ENCODE peak calls at places on chromosomes 11 and 22, in eight cellular contexts. L is spleen; J is astrocyte of the spinal cord; P is heart left ventricle; O is right cardiac atrium; Q is effector memory CD4-positive, alpha-beta T cell; E is Peyer's patch; C is IMR-90. G is an unnamed sample.
A peak's percentile ranks its signal among the peaks of the same experiment; 100 is the strongest.

GRCh38 chr11:64341851-64342791 is 2.1 kb downstream of the CCDC88B start:
- DNase-seq in J (peak; percentile 80), C (peak; percentile 81), Q (peak; percentile 83), E (peak; percentile 96), P (peak; percentile 86), L (peak; percentile 97), O (peak; percentile 90), G (peak; percentile 72)

GRCh38 chr11:101034076-101034475 is 95.5 kb downstream of the PGR start:
- DNase-seq in J (peak; percentile 50), E (no peak), C (no peak), Q (no peak), P (peak; percentile 77), O (peak; percentile 70), L (no peak), G (no peak)

GRCh38 chr11:17171342-17171741 is 36.4 kb downstream of the PIK3C2A start:
- DNase-seq in E (no peak), L (no peak), J (peak; percentile 22), Q (no peak), O (no peak), P (no peak), C (peak; percentile 60), G (no peak)

GRCh38 chr22:25658641-25659040 is 83.3 kb upstream of the MYO18B start:
- DNase-seq in J (no peak), P (no peak), L (no peak), O (peak; percentile 31), E (no peak), Q (no peak), C (no peak), G (no peak)

GRCh38 chr11:34501500-34501899 is 12.1 kb downstream of the ELF5 start:
- DNase-seq in E (no peak), Q (no peak), O (peak; percentile 25), P (no peak), L (no peak), C (peak; percentile 89), J (peak; percentile 96), G (no peak)

GRCh38 chr11:1803246-1803645 is 31.5 kb upstream of the SYT8 start:
- DNase-seq in P (no peak), O (no peak), J (no peak), E (peak; percentile 34), L (no peak), C (no peak), Q (no peak), G (no peak)

GRCh38 chr11:85627332-85627997 is at the start of gene DLG2:
- DNase-seq in Q (no peak), E (no peak), J (peak; percentile 35), P (no peak), O (no peak), C (peak; percentile 44), L (no peak), G (no peak)

GRCh38 chr11:120324932-120325810 is at the start of gene TLCD5:
- DNase-seq in O (peak; percentile 75), J (peak; percentile 71), C (peak; percentile 68), E (peak; percentile 62), P (peak; percentile 81), Q (peak; percentile 10), L (peak; percentile 84), G (peak; percentile 63)

GRCh38 chr11:64880240-64881001 is 2.0 kb upstream of the EHD1 start:
- DNase-seq in L (peak; percentile 70), J (no peak), E (no peak), C (no peak), Q (no peak), O (peak; percentile 67), P (no peak), G (no peak)

GRCh38 chr11:67354314-67355022 is 1.1 kb upstream of the POLD4 start:
- DNase-seq in E (peak; percentile 91), P (peak; percentile 80), O (peak; percentile 87), J (peak; percentile 93), L (peak; percentile 77), C (peak; percentile 98), Q (no peak), G (no peak)

GRCh38 chr11:62150887-62151736 is 27.3 kb downstream of the INCENP start:
- DNase-seq in Q (no peak), O (no peak), L (peak; percentile 23), E (peak; percentile 25), J (no peak), C (no peak), P (no peak), G (no peak)

GRCh38 chr11:17010851-17011420 is 3.3 kb downstream of the PLEKHA7 start:
- DNase-seq in P (no peak), E (no peak), Q (no peak), C (no peak), J (no peak), O (no peak), L (no peak), G (no peak)

GRCh38 chr22:30062934-30063333 is 17.3 kb upstream of the HORMAD2 start:
- DNase-seq in J (no peak), C (no peak), O (no peak), P (no peak), L (no peak), Q (no peak), E (no peak), G (no peak)

GRCh38 chr11:93724090-93724489 is 17.2 kb downstream of the TAF1D start:
- DNase-seq in L (no peak), C (no peak), E (no peak), J (no peak), O (no peak), Q (no peak), P (no peak), G (no peak)

GRCh38 chr11:36177837-36178236 is 111.4 kb downstream of the COMMD9 start:
- DNase-seq in O (no peak), E (no peak), Q (no peak), J (peak; percentile 73), L (no peak), P (no peak), C (no peak), G (peak; percentile 23)

GRCh38 chr22:22091400-22091878 is 108.9 kb upstream of the TOP3B start:
- DNase-seq in O (no peak), C (no peak), J (no peak), P (no peak), L (no peak), Q (no peak), E (no peak), G (no peak)

GRCh38 chr11:64850979-64851567 is 6.6 kb upstream of the CDC42BPG start:
- DNase-seq in P (no peak), Q (peak; percentile 60), J (no peak), E (peak; percentile 89), O (no peak), C (no peak), L (peak; percentile 94), G (no peak)

GRCh38 chr11:17713851-17714250 is 5.5 kb upstream of the MYOD1 start:
- DNase-seq in L (no peak), J (no peak), C (no peak), E (no peak), P (no peak), O (no peak), Q (no peak), G (no peak)

GRCh38 chr22:24723111-24723510 is 51.4 kb downstream of the PIWIL3 start:
- DNase-seq in O (no peak), L (no peak), P (no peak), J (no peak), E (no peak), Q (no peak), C (no peak), G (no peak)

GRCh38 chr11:103987631-103988594 is 48.5 kb upstream of the DDI1 start:
- DNase-seq in Q (no peak), E (no peak), C (peak; percentile 17), J (peak; percentile 23), O (no peak), P (no peak), L (no peak), G (no peak)

GRCh38 chr11:12075822-12076821 is 34.3 kb upstream of the MICAL2 start:
- DNase-seq in Q (no peak), L (no peak), E (peak; percentile 60), C (peak; percentile 100), J (peak; percentile 100), P (no peak), O (no peak), G (no peak)
- H3K4me3 ChIP-seq in Q (no peak overlapping the region), L (no peak overlapping the region), E (no peak overlapping the region), C (peak overlapping the region; percentile 9), J (no peak overlapping the region), P (no peak overlapping the region), O (no peak overlapping the region), G (no peak overlapping the region)

GRCh38 chr11:20021212-20021611 is 139.1 kb downstream of the DBX1 start:
- DNase-seq in P (no peak), L (no peak), E (no peak), Q (no peak), O (no peak), J (no peak), C (no peak), G (no peak)
- H3K4me3 ChIP-seq in P (no peak overlapping the region), L (no peak overlapping the region), E (no peak overlapping the region), Q (no peak overlapping the region), O (no peak overlapping the region), J (no peak overlapping the region), C (no peak overlapping the region), G (no peak overlapping the region)

GRCh38 chr22:45290410-45290936 is 5.7 kb downstream of the UPK3A start:
- DNase-seq in L (no peak), C (peak; percentile 83), P (no peak), Q (no peak), O (no peak), E (peak; percentile 75), J (peak; percentile 17), G (no peak)
- H3K4me3 ChIP-seq in L (no peak overlapping the region), C (peak overlapping the region; percentile 9), P (no peak overlapping the region), Q (no peak overlapping the region), O (no peak overlapping the region), E (no peak overlapping the region), J (no peak overlapping the region), G (no peak overlapping the region)

GRCh38 chr22:38097058-38097457 is 13.1 kb upstream of the SLC16A8 start:
- DNase-seq in J (no peak), P (no peak), C (no peak), L (no peak), O (no peak), E (no peak), Q (no peak), G (no peak)

GRCh38 chr22:38098410-38099249 is 11.9 kb downstream of the BAIAP2L2 start:
- DNase-seq in J (no peak), Q (no peak), O (no peak), P (no peak), C (peak; percentile 69), L (no peak), E (no peak), G (no peak)

GRCh38 chr22:38103641-38104040 is 6.8 kb downstream of the BAIAP2L2 start:
- DNase-seq in C (no peak), P (no peak), L (no peak), O (no peak), E (no peak), J (no peak), Q (no peak), G (no peak)

DNA sequence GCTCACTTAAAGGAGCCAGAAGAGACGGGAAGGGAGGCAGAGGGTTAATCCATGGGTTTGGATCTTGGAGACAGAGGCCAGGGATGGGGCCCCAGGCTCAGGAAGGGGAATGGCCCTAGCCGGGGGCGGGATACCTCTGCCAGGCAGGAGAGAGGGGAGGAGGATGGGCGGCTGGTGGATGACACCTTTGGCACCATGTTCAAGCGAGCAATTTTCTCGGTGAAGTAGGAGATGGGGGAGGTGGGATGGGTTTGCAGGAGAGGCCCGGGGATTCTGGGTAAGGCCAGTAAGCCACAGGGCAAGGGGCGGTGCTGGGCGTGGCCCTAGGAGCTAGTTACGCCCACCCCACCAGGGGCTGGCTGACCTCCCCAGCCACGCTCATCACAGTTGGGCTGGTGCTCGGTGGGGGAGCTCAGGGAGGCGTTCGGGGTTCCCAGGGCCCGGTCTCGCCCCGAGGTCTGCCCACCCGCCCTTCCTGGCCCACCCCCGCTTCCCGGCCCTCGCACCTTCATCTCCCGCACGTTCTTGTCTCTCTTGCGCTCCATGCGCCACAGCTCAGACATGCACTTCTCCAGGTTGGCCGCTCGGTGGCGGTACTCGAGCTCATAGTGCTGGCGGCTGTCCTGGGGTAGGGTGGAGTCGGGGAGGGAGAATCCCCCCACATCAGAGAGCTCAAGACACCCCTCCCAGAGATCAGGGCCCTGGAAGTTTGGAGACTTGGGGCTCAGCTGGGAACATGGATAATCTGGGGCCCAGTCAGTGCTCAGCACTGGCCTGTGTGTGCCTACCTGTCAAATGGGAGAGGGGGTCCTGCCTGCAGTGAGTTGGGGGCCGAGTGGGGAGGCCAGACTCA is 12.7 kb downstream of the BAIAP2L2 start:
- DNase-seq in O (no peak), C (peak; percentile 12), E (no peak), P (no peak), Q (no peak), J (no peak), L (no peak), G (no peak)
- H3K4me3 ChIP-seq in O (no peak overlapping the region), C (no peak overlapping the region), E (no peak overlapping the region), P (no peak overlapping the region), Q (no peak overlapping the region), J (no peak overlapping the region), L (no peak overlapping the region), G (no peak overlapping the region)